ENCODE peak calls at places on chromosome 13, in seven cellular contexts. M, V, J, B, R, F and C are unnamed samples.

GRCh38 chr13:51887441-51887840 is 25.7 kb downstream of the CCDC70 start:
- DNase-seq in V (no peak), J (no peak), B (no peak), F (no peak), M (no peak), R (no peak), C (no peak)

GRCh38 chr13:46622013-46622917 is 69.3 kb downstream of the LRCH1 start:
- DNase-seq in F (no peak), J (no peak), B (no peak), R (no peak), M (no peak), V (no peak), C (no peak)

GRCh38 chr13:25977216-25977615 is 74.6 kb downstream of the SHISA2 start:
- DNase-seq in J (no peak), B (no peak), V (no peak), M (no peak), F (no peak), R (no peak), C (no peak)

GRCh38 chr13:101115762-101116161 is 300.5 kb downstream of the NALCN start:
- DNase-seq in V (no peak), R (no peak), J (no peak), B (no peak), F (no peak), M (no peak), C (no peak)

GRCh38 chr13:84553252-84553651 is 671.0 kb upstream of the SLITRK1 start:
- DNase-seq in V (no peak), J (no peak), F (no peak), M (no peak), B (no peak), R (no peak), C (no peak)

GRCh38 chr13:67148219-67148583 is 81.9 kb downstream of the PCDH9 start:
- DNase-seq in R (no peak), F (no peak), V (no peak), M (no peak), J (no peak), B (no peak), C (no peak)

GRCh38 chr13:26011996-26012688 is 39.7 kb downstream of the SHISA2 start:
- DNase-seq in M (no peak), F (no peak), J (no peak), V (no peak), B (no peak), R (peak; percentile 29), C (no peak)

GRCh38 chr13:27636624-27637288 is 15.1 kb downstream of the POLR1D start:
- DNase-seq in M (no peak), V (no peak), F (no peak), J (no peak), B (no peak), R (no peak), C (no peak)

GRCh38 chr13:19713186-19713965 is 69.4 kb downstream of the PSPC1 start:
- DNase-seq in V (no peak), J (peak; percentile 50), R (no peak), B (no peak), F (no peak), M (no peak), C (no peak)

GRCh38 chr13:110628952-110629701 is 13.8 kb downstream of the NAXD start:
- DNase-seq in M (no peak), R (no peak), V (no peak), F (no peak), B (no peak), J (no peak), C (no peak)

GRCh38 chr13:110799246-110800236 is 86.0 kb downstream of the ING1 start:
- DNase-seq in J (no peak), R (no peak), B (no peak), M (peak; percentile 20), V (peak; percentile 57), F (no peak), C (peak; percentile 69)

GRCh38 chr13:62643799-62644484 is 1228.3 kb upstream of the PCDH20 start:
- DNase-seq in V (no peak), J (no peak), F (no peak), B (no peak), R (no peak), M (no peak), C (no peak)

GRCh38 chr13:113096745-113097305 is 8.8 kb upstream of the F7 start:
- DNase-seq in B (no peak), R (no peak), V (no peak), J (no peak), F (no peak), M (no peak), C (no peak)

GRCh38 chr13:32587014-32587773 is 942 bp downstream of the PDS5B start:
- DNase-seq in R (peak; percentile 63), M (peak; percentile 60), V (peak; percentile 82), F (peak; percentile 68), B (peak; percentile 73), J (peak; percentile 72), C (peak; percentile 74)

GRCh38 chr13:80109313-80109712 is 231.6 kb downstream of the SPRY2 start:
- DNase-seq in J (no peak), B (no peak), V (no peak), R (no peak), F (no peak), M (no peak), C (no peak)

GRCh38 chr13:109778102-109778542 is 8.3 kb downstream of the IRS2 start:
- DNase-seq in V (no peak), M (no peak), J (peak; percentile 18), F (no peak), B (peak; percentile 33), R (no peak), C (no peak)

GRCh38 chr13:50082426-50083283 is 67.4 kb downstream of the KCNRG start:
- DNase-seq in M (peak; percentile 36), R (peak; percentile 90), J (peak; percentile 89), V (peak; percentile 48), F (peak; percentile 61), B (peak; percentile 91), C (peak; percentile 75)
- TF ChIP-seq POLR2A in M (no peak), R (peak; percentile 46), J (peak; percentile 64), V (no peak), F (no peak), B (no peak), C (no peak)

GRCh38 chr13:114132419-114133121 is at the start of gene RASA3:
- DNase-seq in F (peak; percentile 66), R (peak; percentile 75), J (peak; percentile 80), M (peak; percentile 62), V (peak; percentile 84), B (peak; percentile 84), C (peak; percentile 61)

GRCh38 chr13:114131581-114132418 is 623 bp downstream of the RASA3 start:
- DNase-seq in V (no peak), F (no peak), J (peak; percentile 42), M (no peak), B (no peak), R (peak; percentile 42), C (no peak)

GRCh38 chr13:114129649-114130062 is 2.8 kb downstream of the RASA3 start:
- DNase-seq in R (no peak), F (no peak), V (no peak), B (no peak), M (no peak), J (no peak), C (no peak)

GRCh38 chr13:114130131-114130707 is 2.2 kb downstream of the RASA3 start:
- DNase-seq in M (no peak), R (no peak), J (no peak), V (no peak), F (no peak), B (no peak), C (no peak)

DNA sequence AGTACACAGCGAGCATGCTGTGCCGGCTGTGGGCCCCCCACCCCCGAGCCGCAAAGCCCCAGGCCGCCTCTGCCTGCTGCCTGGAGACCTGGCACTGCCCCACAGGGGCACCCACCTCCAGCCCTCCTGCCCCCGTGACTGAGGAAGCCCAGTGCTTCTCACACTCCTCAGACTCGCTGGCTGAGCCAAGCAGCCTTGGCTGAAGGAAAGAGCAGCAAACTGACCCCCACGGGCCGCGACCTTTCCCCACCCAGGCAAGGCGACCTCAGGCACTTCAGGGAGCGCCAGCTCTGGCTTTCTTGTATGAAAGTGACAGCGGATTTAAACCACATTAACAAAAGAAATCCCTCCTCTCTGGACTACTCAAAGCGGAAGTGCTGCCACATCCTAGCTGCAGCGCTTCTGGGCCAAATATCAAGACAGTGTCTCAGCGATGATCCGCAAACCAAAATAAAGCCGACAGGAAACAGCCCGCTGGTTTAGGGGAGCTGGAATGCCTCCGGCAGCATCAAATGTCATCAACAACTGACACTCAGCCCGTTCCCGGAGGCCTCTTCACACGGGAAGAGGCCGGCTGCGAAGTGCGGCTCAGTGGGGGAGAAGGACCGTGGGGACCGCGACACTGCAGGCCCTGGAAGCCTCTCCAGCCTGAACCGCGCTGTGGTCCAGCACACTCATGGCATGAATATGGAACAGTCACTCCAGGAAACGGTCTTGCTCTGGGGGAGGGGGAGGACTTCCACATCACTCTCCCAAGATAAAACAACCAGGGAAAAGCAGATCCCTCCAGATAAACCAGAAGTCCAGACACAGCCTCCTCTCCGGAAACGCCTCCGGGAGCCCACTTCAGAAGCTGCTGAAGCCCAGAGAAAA is 1.5 kb downstream of the RASA3 start:
- DNase-seq in F (peak; percentile 72), R (peak; percentile 71), M (no peak), J (peak; percentile 72), B (peak; percentile 53), V (peak; percentile 52), C (no peak)
- TF ChIP-seq POLR2A in F (peak; percentile 77), R (no peak), M (no peak), J (no peak), B (peak; percentile 47), V (no peak), C (no peak)

GRCh38 chr13:42401376-42401775 is 129.4 kb downstream of the AKAP11 start:
- DNase-seq in F (no peak), M (no peak), R (no peak), J (no peak), V (no peak), B (no peak), C (no peak)

GRCh38 chr13:42400188-42400833 is 128.4 kb downstream of the AKAP11 start:
- DNase-seq in V (no peak), J (no peak), B (no peak), M (no peak), R (no peak), F (no peak), C (no peak)

GRCh38 chr13:42409061-42409460 is 137.1 kb downstream of the AKAP11 start:
- DNase-seq in M (no peak), R (no peak), F (no peak), V (no peak), J (no peak), B (no peak), C (no peak)

GRCh38 chr13:42405665-42406390 is 133.9 kb downstream of the AKAP11 start:
- DNase-seq in R (no peak), B (no peak), J (no peak), V (no peak), F (no peak), M (no peak), C (no peak)
- TF ChIP-seq POLR2A in R (no peak), B (no peak), J (no peak), V (no peak), F (no peak), M (no peak), C (no peak)

GRCh38 chr13:22081430-22081829 is 410.6 kb downstream of the FGF9 start:
- DNase-seq in F (no peak), V (no peak), J (no peak), R (no peak), B (no peak), M (no peak), C (no peak)
- TF ChIP-seq POLR2A in F (no peak), V (no peak), J (no peak), R (no peak), B (no peak), M (no peak), C (no peak)